ENCODE peak calls at places on chromosomes 3 and 15, in ten cellular contexts. L is mammary epithelial cell, R is T-helper 9 cell, U is iris pigment epithelial cell, W is glomerular endothelial cell, B is lung, G is neural crest cell, K is activated T-cell treated with anti-CD3 and anti-CD28 coated beads for 1 hour, N is NCI-H1694 treated with DMSO at 0.1 percent for 48 hours, I is ELR. F is an unnamed sample.

GRCh38 chr15:63487076-63487757 is 17.2 kb upstream of the USP3 start:
- DNase-seq in L (peak), R (peak), U (peak), W (no peak), B (peak), G (peak), K (peak), N (no peak), I (peak), F (peak)

GRCh38 chr15:41827290-41827879 is 507 bp upstream of the JMJD7 start:
- DNase-seq in L (no peak), R (peak), U (no peak), W (no peak), B (no peak), G (no peak), K (no peak), N (no peak), I (peak), F (peak)

GRCh38 chr15:52483712-52484111 is 45.0 kb downstream of the MYO5A start:
- DNase-seq in L (peak), R (no peak), U (peak), W (peak), B (no peak), G (no peak), K (no peak), N (no peak), I (peak), F (peak)

GRCh38 chr3:37442397-37442796 is 268.0 kb upstream of the LRRFIP2 start:
- DNase-seq in L (no peak), R (no peak), U (no peak), W (no peak), B (no peak), G (no peak), K (no peak), N (no peak), I (no peak), F (no peak)

GRCh38 chr3:30518201-30518864 is 88.1 kb upstream of the TGFBR2 start:
- DNase-seq in L (no peak), R (no peak), U (peak), W (peak), B (peak), G (no peak), K (no peak), N (no peak), I (no peak), F (peak)

GRCh38 chr15:59456114-59456513 is 18.1 kb downstream of the FAM81A start:
- DNase-seq in L (peak), R (no peak), U (no peak), W (no peak), B (peak), G (no peak), K (no peak), N (no peak), I (no peak), F (no peak)

GRCh38 chr3:9201278-9201677 is 48.2 kb downstream of the SRGAP3 start:
- DNase-seq in L (no peak), R (no peak), U (no peak), W (no peak), B (no peak), G (no peak), K (no peak), N (peak), I (no peak), F (no peak)

GRCh38 chr3:52446631-52447511 is 2.0 kb upstream of the SEMA3G start:
- DNase-seq in L (peak), R (peak), U (peak), W (no peak), B (peak), G (peak), K (peak), N (no peak), I (peak), F (peak)

GRCh38 chr3:195105389-195105788 is 165.6 kb downstream of the XXYLT1 start:
- DNase-seq in L (no peak), R (no peak), U (no peak), W (no peak), B (no peak), G (no peak), K (no peak), N (no peak), I (no peak), F (peak)

F was measured in dermis blood vessel endothelial cell.